ENCODE peak calls at places on chromosomes 3 and 15, in eight cellular contexts. One of them, this sample, is unnamed.

GRCh38 chr15:67076147-67076843 is 10.9 kb downstream of the SMAD3 start:
- DNase-seq in ovary: peak; percentile 41
- DNase-seq in iPS DF 6.9: no peak
- DNase-seq in hepatocyte: no peak
- DNase-seq in body of pancreas: no peak
- DNase-seq in psoas muscle: peak; percentile 46
- DNase-seq in cardiac muscle cell: no peak
- DNase-seq in aorta: peak; percentile 88
- DNase-seq in this sample: no peak

GRCh38 chr3:61061092-61061723 is 190.0 kb downstream of the FHIT start:
- DNase-seq in ovary: no peak
- DNase-seq in iPS DF 6.9: no peak
- DNase-seq in hepatocyte: no peak
- DNase-seq in body of pancreas: no peak
- DNase-seq in psoas muscle: no peak
- DNase-seq in cardiac muscle cell: no peak
- DNase-seq in aorta: no peak
- DNase-seq in this sample: no peak

GRCh38 chr3:13210221-13210975 is 137.2 kb upstream of the IQSEC1 start:
- DNase-seq in ovary: no peak
- DNase-seq in iPS DF 6.9: no peak
- DNase-seq in hepatocyte: no peak
- DNase-seq in body of pancreas: no peak
- DNase-seq in psoas muscle: no peak
- DNase-seq in cardiac muscle cell: no peak
- DNase-seq in aorta: peak; percentile 48
- DNase-seq in this sample: no peak

GRCh38 chr3:141343824-141344223 is 24.5 kb upstream of the ZBTB38 start:
- DNase-seq in ovary: no peak
- DNase-seq in iPS DF 6.9: no peak
- DNase-seq in hepatocyte: no peak
- DNase-seq in body of pancreas: no peak
- DNase-seq in psoas muscle: no peak
- DNase-seq in cardiac muscle cell: no peak
- DNase-seq in aorta: no peak
- DNase-seq in this sample: no peak

GRCh38 chr15:63939531-63940130 is 105.9 kb upstream of the HERC1 start:
- DNase-seq in ovary: peak; percentile 54
- DNase-seq in iPS DF 6.9: no peak
- DNase-seq in hepatocyte: no peak
- DNase-seq in body of pancreas: peak; percentile 62
- DNase-seq in psoas muscle: peak; percentile 55
- DNase-seq in cardiac muscle cell: no peak
- DNase-seq in aorta: peak; percentile 74
- DNase-seq in this sample: no peak

GRCh38 chr3:119627461-119627860 is 29.8 kb downstream of the PLA1A start:
- DNase-seq in ovary: no peak
- DNase-seq in iPS DF 6.9: no peak
- DNase-seq in hepatocyte: no peak
- DNase-seq in body of pancreas: peak; percentile 31
- DNase-seq in psoas muscle: no peak
- DNase-seq in cardiac muscle cell: no peak
- DNase-seq in aorta: no peak
- DNase-seq in this sample: no peak

GRCh38 chr3:45889278-45889833 is 3.0 kb downstream of the CCR9 start:
- DNase-seq in ovary: no peak
- DNase-seq in iPS DF 6.9: no peak
- DNase-seq in hepatocyte: no peak
- DNase-seq in body of pancreas: no peak
- DNase-seq in psoas muscle: no peak
- DNase-seq in cardiac muscle cell: no peak
- DNase-seq in aorta: no peak
- DNase-seq in this sample: no peak

GRCh38 chr3:12175844-12176453 is 17.2 kb upstream of the TIMP4 start:
- DNase-seq in ovary: peak; percentile 66
- DNase-seq in iPS DF 6.9: peak; percentile 55
- DNase-seq in hepatocyte: peak; percentile 73
- DNase-seq in body of pancreas: peak; percentile 58
- DNase-seq in psoas muscle: peak; percentile 64
- DNase-seq in cardiac muscle cell: peak; percentile 78
- DNase-seq in aorta: peak; percentile 90
- DNase-seq in this sample: peak; percentile 57

GRCh38 chr3:141279074-141279945 is 47.7 kb downstream of the PXYLP1 start:
- DNase-seq in ovary: no peak
- DNase-seq in iPS DF 6.9: peak; percentile 9
- DNase-seq in hepatocyte: no peak
- DNase-seq in body of pancreas: peak; percentile 19
- DNase-seq in psoas muscle: no peak
- DNase-seq in cardiac muscle cell: peak; percentile 27
- DNase-seq in aorta: no peak
- DNase-seq in this sample: peak; percentile 49

GRCh38 chr3:126518779-126519177 is 1.2 kb upstream of the UROC1 start:
- DNase-seq in ovary: no peak
- DNase-seq in iPS DF 6.9: no peak
- DNase-seq in hepatocyte: no peak
- DNase-seq in body of pancreas: no peak
- DNase-seq in psoas muscle: no peak
- DNase-seq in cardiac muscle cell: no peak
- DNase-seq in aorta: peak; percentile 2
- DNase-seq in this sample: no peak

GRCh38 chr3:150253622-150254021 is 154.5 kb upstream of the TSC22D2 start:
- DNase-seq in ovary: no peak
- DNase-seq in iPS DF 6.9: no peak
- DNase-seq in hepatocyte: peak; percentile 38
- DNase-seq in body of pancreas: no peak
- DNase-seq in psoas muscle: no peak
- DNase-seq in cardiac muscle cell: no peak
- DNase-seq in aorta: no peak
- DNase-seq in this sample: peak; percentile 58

DNA sequence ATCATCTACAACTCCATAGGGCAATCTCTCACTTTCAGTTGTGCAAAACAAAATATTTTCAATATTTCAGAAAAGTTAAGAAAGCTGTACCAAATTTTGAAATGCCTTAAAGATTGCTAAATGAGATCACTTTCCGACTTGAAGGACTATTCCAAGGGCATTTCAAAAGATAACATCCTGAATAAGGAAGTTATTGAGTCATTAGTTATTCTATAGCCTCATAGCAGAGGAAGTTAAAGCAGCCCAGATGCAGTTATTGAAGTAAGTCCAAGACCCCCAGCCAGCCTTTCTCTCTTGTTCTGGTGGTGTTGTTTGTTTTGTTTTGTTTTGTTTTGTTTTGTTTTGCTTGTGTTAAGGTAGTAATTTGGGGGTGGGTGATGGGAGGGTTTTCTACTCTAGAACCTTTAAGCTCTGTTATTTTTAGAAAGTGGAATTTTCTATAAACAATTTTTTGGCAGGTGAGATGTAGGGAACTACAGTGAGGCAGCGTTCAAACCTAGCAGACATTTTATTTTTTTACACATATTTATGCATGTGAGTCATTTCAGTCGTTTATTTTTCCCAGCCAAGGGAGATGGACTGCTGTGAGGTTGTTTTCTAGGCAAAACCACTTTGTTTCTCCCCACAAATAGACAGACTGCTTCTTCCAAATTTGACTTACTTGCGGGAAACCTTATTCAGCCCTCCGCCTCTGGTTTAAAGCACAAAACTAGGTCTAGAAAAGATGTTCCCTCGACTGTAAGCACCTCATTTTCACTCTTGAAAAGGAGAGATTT is 216.3 kb upstream of the ARPP21 start:
- DNase-seq in ovary: no peak
- DNase-seq in iPS DF 6.9: no peak
- DNase-seq in hepatocyte: no peak
- DNase-seq in body of pancreas: no peak
- DNase-seq in psoas muscle: no peak
- DNase-seq in cardiac muscle cell: no peak
- DNase-seq in aorta: no peak
- DNase-seq in this sample: peak; percentile 20
- H3K36me3 ChIP-seq in ovary: no peaks in the 10 kb centered on the region
- H3K36me3 ChIP-seq in iPS DF 6.9: no peaks in the 10 kb centered on the region
- H3K36me3 ChIP-seq in hepatocyte: no peaks in the 10 kb centered on the region
- H3K36me3 ChIP-seq in body of pancreas: no peaks in the 10 kb centered on the region
- H3K36me3 ChIP-seq in psoas muscle: no peaks in the 10 kb centered on the region
- H3K36me3 ChIP-seq in cardiac muscle cell: no peaks in the 10 kb centered on the region
- H3K36me3 ChIP-seq in aorta: no peaks in the 10 kb centered on the region
- H3K36me3 ChIP-seq in this sample: no peaks in the 10 kb centered on the region

GRCh38 chr3:184193991-184194539 is 8.1 kb downstream of the ABCF3 start:
- DNase-seq in ovary: no peak
- DNase-seq in iPS DF 6.9: no peak
- DNase-seq in hepatocyte: no peak
- DNase-seq in body of pancreas: no peak
- DNase-seq in psoas muscle: no peak
- DNase-seq in cardiac muscle cell: no peak
- DNase-seq in aorta: no peak
- DNase-seq in this sample: no peak
- H3K36me3 ChIP-seq in ovary: no peaks in the 10 kb centered on the region
- H3K36me3 ChIP-seq in iPS DF 6.9: peaks cover 28% of the 10 kb centered on the region
- H3K36me3 ChIP-seq in hepatocyte: no peaks in the 10 kb centered on the region
- H3K36me3 ChIP-seq in body of pancreas: peaks cover 24% of the 10 kb centered on the region
- H3K36me3 ChIP-seq in psoas muscle: peaks cover 14% of the 10 kb centered on the region
- H3K36me3 ChIP-seq in cardiac muscle cell: peaks cover 42% of the 10 kb centered on the region
- H3K36me3 ChIP-seq in aorta: peaks cover 23% of the 10 kb centered on the region
- H3K36me3 ChIP-seq in this sample: peaks cover 56% of the 10 kb centered on the region

GRCh38 chr3:125481786-125482185 is 38.2 kb downstream of the SNX4 start:
- DNase-seq in ovary: no peak
- DNase-seq in iPS DF 6.9: no peak
- DNase-seq in hepatocyte: no peak
- DNase-seq in body of pancreas: no peak
- DNase-seq in psoas muscle: no peak
- DNase-seq in cardiac muscle cell: no peak
- DNase-seq in aorta: no peak
- DNase-seq in this sample: no peak

GRCh38 chr3:125480656-125481374 is 39.2 kb downstream of the SNX4 start:
- DNase-seq in ovary: no peak
- DNase-seq in iPS DF 6.9: no peak
- DNase-seq in hepatocyte: no peak
- DNase-seq in body of pancreas: no peak
- DNase-seq in psoas muscle: no peak
- DNase-seq in cardiac muscle cell: no peak
- DNase-seq in aorta: no peak
- DNase-seq in this sample: no peak

GRCh38 chr3:125478321-125478720 is 41.7 kb downstream of the SNX4 start:
- DNase-seq in ovary: no peak
- DNase-seq in iPS DF 6.9: no peak
- DNase-seq in hepatocyte: no peak
- DNase-seq in body of pancreas: no peak
- DNase-seq in psoas muscle: no peak
- DNase-seq in cardiac muscle cell: no peak
- DNase-seq in aorta: no peak
- DNase-seq in this sample: no peak

GRCh38 chr3:125482406-125482805 is 37.6 kb downstream of the SNX4 start:
- DNase-seq in ovary: no peak
- DNase-seq in iPS DF 6.9: no peak
- DNase-seq in hepatocyte: no peak
- DNase-seq in body of pancreas: no peak
- DNase-seq in psoas muscle: no peak
- DNase-seq in cardiac muscle cell: no peak
- DNase-seq in aorta: no peak
- DNase-seq in this sample: no peak

DNA sequence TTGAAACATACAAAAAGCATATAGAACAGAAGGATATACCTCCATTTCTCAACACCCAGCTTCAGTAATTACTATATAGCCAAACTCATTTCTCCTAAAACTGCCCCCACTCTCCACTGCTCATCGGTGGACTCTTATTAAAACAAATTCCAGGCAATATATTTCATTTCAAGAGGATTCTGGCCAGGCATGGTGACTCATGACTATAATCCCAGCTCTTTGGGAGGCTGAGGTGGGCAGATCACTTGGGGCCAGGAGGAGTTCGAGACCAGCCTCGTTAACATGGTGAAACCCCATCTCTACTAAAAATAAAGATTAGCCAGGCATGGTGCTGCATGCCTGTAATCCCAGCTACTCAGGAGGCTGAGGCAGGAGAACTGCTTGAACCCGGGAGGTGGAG is 40.9 kb downstream of the SNX4 start:
- DNase-seq in ovary: no peak
- DNase-seq in iPS DF 6.9: no peak
- DNase-seq in hepatocyte: no peak
- DNase-seq in body of pancreas: no peak
- DNase-seq in psoas muscle: no peak
- DNase-seq in cardiac muscle cell: no peak
- DNase-seq in aorta: no peak
- DNase-seq in this sample: no peak
- H3K36me3 ChIP-seq in ovary: no peaks in the 10 kb centered on the region
- H3K36me3 ChIP-seq in iPS DF 6.9: no peaks in the 10 kb centered on the region
- H3K36me3 ChIP-seq in hepatocyte: no peaks in the 10 kb centered on the region
- H3K36me3 ChIP-seq in body of pancreas: no peaks in the 10 kb centered on the region
- H3K36me3 ChIP-seq in psoas muscle: no peaks in the 10 kb centered on the region
- H3K36me3 ChIP-seq in cardiac muscle cell: peaks cover 44% of the 10 kb centered on the region
- H3K36me3 ChIP-seq in aorta: peaks cover 2% of the 10 kb centered on the region
- H3K36me3 ChIP-seq in this sample: peaks cover 19% of the 10 kb centered on the region

GRCh38 chr15:90911302-90911623 is 8.2 kb downstream of the MAN2A2 start:
- DNase-seq in ovary: no peak
- DNase-seq in iPS DF 6.9: no peak
- DNase-seq in hepatocyte: no peak
- DNase-seq in body of pancreas: no peak
- DNase-seq in psoas muscle: no peak
- DNase-seq in cardiac muscle cell: no peak
- DNase-seq in aorta: no peak
- DNase-seq in this sample: no peak

GRCh38 chr15:90914240-90915080 is 11.4 kb downstream of the MAN2A2 start:
- DNase-seq in ovary: no peak
- DNase-seq in iPS DF 6.9: no peak
- DNase-seq in hepatocyte: no peak
- DNase-seq in body of pancreas: no peak
- DNase-seq in psoas muscle: no peak
- DNase-seq in cardiac muscle cell: no peak
- DNase-seq in aorta: no peak
- DNase-seq in this sample: no peak

GRCh38 chr15:90913398-90913944 is 10.4 kb downstream of the MAN2A2 start:
- DNase-seq in ovary: no peak
- DNase-seq in iPS DF 6.9: no peak
- DNase-seq in hepatocyte: no peak
- DNase-seq in body of pancreas: no peak
- DNase-seq in psoas muscle: no peak
- DNase-seq in cardiac muscle cell: no peak
- DNase-seq in aorta: no peak
- DNase-seq in this sample: no peak

GRCh38 chr15:90911906-90912769 is 9.0 kb downstream of the MAN2A2 start:
- DNase-seq in ovary: no peak
- DNase-seq in iPS DF 6.9: no peak
- DNase-seq in hepatocyte: no peak
- DNase-seq in body of pancreas: no peak
- DNase-seq in psoas muscle: no peak
- DNase-seq in cardiac muscle cell: no peak
- DNase-seq in aorta: no peak
- DNase-seq in this sample: no peak

GRCh38 chr15:90912770-90913075 is 9.6 kb downstream of the MAN2A2 start:
- DNase-seq in ovary: no peak
- DNase-seq in iPS DF 6.9: no peak
- DNase-seq in hepatocyte: no peak
- DNase-seq in body of pancreas: no peak
- DNase-seq in psoas muscle: no peak
- DNase-seq in cardiac muscle cell: no peak
- DNase-seq in aorta: no peak
- DNase-seq in this sample: no peak
- H3K36me3 ChIP-seq in ovary: no peaks in the 10 kb centered on the region
- H3K36me3 ChIP-seq in iPS DF 6.9: peaks cover 6% of the 10 kb centered on the region
- H3K36me3 ChIP-seq in hepatocyte: no peaks in the 10 kb centered on the region
- H3K36me3 ChIP-seq in body of pancreas: peaks cover 39% of the 10 kb centered on the region
- H3K36me3 ChIP-seq in psoas muscle: peaks cover 11% of the 10 kb centered on the region
- H3K36me3 ChIP-seq in cardiac muscle cell: peaks cover 16% of the 10 kb centered on the region
- H3K36me3 ChIP-seq in aorta: peaks cover 18% of the 10 kb centered on the region
- H3K36me3 ChIP-seq in this sample: peaks cover 76% of the 10 kb centered on the region